ENCODE peak calls at places on chromosomes 16 and 17, in five cellular contexts. One of them, this sample, is unnamed.

GRCh38 chr16:62954144-62955032 is 918.1 kb upstream of the CDH8 start:
- DNase-seq in stomach: no peak
- DNase-seq in bronchial epithelial cell: no peak
- DNase-seq in transverse colon: no peak
- DNase-seq in esophagus squamous epithelium: no peak
- DNase-seq in this sample: no peak

GRCh38 chr17:59451706-59452105 is 113.7 kb upstream of the DHX40 start:
- DNase-seq in esophagus squamous epithelium: no peak
- DNase-seq in stomach: no peak
- DNase-seq in transverse colon: no peak
- DNase-seq in bronchial epithelial cell: peak; percentile 90
- DNase-seq in this sample: peak; percentile 58

GRCh38 chr16:81060576-81061306 is 16.3 kb downstream of the C16orf46 start:
- DNase-seq in bronchial epithelial cell: no peak
- DNase-seq in esophagus squamous epithelium: no peak
- DNase-seq in stomach: no peak
- DNase-seq in transverse colon: no peak
- DNase-seq in this sample: no peak

GRCh38 chr17:52158450-52159042 is at the start of gene CA10:
- DNase-seq in stomach: no peak
- DNase-seq in bronchial epithelial cell: no peak
- DNase-seq in transverse colon: no peak
- DNase-seq in esophagus squamous epithelium: no peak
- DNase-seq in this sample: no peak

GRCh38 chr16:81846105-81846504 is 67.0 kb downstream of the PLCG2 start:
- DNase-seq in transverse colon: no peak
- DNase-seq in esophagus squamous epithelium: no peak
- DNase-seq in bronchial epithelial cell: peak; percentile 47
- DNase-seq in stomach: no peak
- DNase-seq in this sample: peak; percentile 36

GRCh38 chr17:44878627-44879221 is 20.5 kb downstream of the EFTUD2 start:
- DNase-seq in transverse colon: no peak
- DNase-seq in esophagus squamous epithelium: no peak
- DNase-seq in bronchial epithelial cell: peak; percentile 26
- DNase-seq in stomach: no peak
- DNase-seq in this sample: peak; percentile 42

GRCh38 chr17:1002771-1003555 is 6.0 kb downstream of the TIMM22 start:
- DNase-seq in bronchial epithelial cell: no peak
- DNase-seq in esophagus squamous epithelium: no peak
- DNase-seq in stomach: no peak
- DNase-seq in transverse colon: no peak
- DNase-seq in this sample: no peak

GRCh38 chr17:30375661-30376060 is 3.1 kb upstream of the CPD start:
- DNase-seq in bronchial epithelial cell: no peak
- DNase-seq in stomach: no peak
- DNase-seq in esophagus squamous epithelium: no peak
- DNase-seq in transverse colon: no peak
- DNase-seq in this sample: no peak

GRCh38 chr16:10940501-10941079 is 1.7 kb downstream of the DEXI start:
- DNase-seq in transverse colon: no peak
- DNase-seq in esophagus squamous epithelium: no peak
- DNase-seq in stomach: no peak
- DNase-seq in bronchial epithelial cell: no peak
- DNase-seq in this sample: no peak

GRCh38 chr17:65931246-65932149 is 260.4 kb downstream of the CEP112 start:
- DNase-seq in bronchial epithelial cell: no peak
- DNase-seq in esophagus squamous epithelium: no peak
- DNase-seq in transverse colon: no peak
- DNase-seq in stomach: no peak
- DNase-seq in this sample: no peak

GRCh38 chr17:44522883-44523671 is 19.9 kb upstream of the GPATCH8 start:
- DNase-seq in bronchial epithelial cell: peak; percentile 57
- DNase-seq in esophagus squamous epithelium: no peak
- DNase-seq in stomach: peak; percentile 83
- DNase-seq in transverse colon: peak; percentile 77
- DNase-seq in this sample: peak; percentile 76

GRCh38 chr17:80512233-80512632 is 32.4 kb upstream of the RPTOR start:
- DNase-seq in esophagus squamous epithelium: no peak
- DNase-seq in bronchial epithelial cell: no peak
- DNase-seq in transverse colon: no peak
- DNase-seq in stomach: no peak
- DNase-seq in this sample: no peak

GRCh38 chr17:35423761-35424160 is 8.5 kb downstream of the SLFN12 start:
- DNase-seq in transverse colon: no peak
- DNase-seq in esophagus squamous epithelium: no peak
- DNase-seq in stomach: no peak
- DNase-seq in bronchial epithelial cell: peak; percentile 18
- DNase-seq in this sample: peak; percentile 23

GRCh38 chr17:18319604-18320256 is 4.6 kb downstream of the SMCR8 start:
- DNase-seq in transverse colon: no peak
- DNase-seq in esophagus squamous epithelium: no peak
- DNase-seq in bronchial epithelial cell: peak; percentile 46
- DNase-seq in stomach: peak; percentile 27
- DNase-seq in this sample: peak; percentile 48

GRCh38 chr17:18332909-18333489 is 17.9 kb downstream of the SMCR8 start:
- DNase-seq in transverse colon: no peak
- DNase-seq in esophagus squamous epithelium: no peak
- DNase-seq in stomach: no peak
- DNase-seq in bronchial epithelial cell: no peak
- DNase-seq in this sample: no peak

GRCh38 chr16:21526923-21527807 is 72.2 kb upstream of the METTL9 start:
- DNase-seq in esophagus squamous epithelium: no peak
- DNase-seq in bronchial epithelial cell: no peak
- DNase-seq in transverse colon: no peak
- DNase-seq in stomach: no peak
- DNase-seq in this sample: no peak

GRCh38 chr17:61425682-61426481 is 26.2 kb downstream of the TBX2 start:
- DNase-seq in stomach: no peak
- DNase-seq in bronchial epithelial cell: no peak
- DNase-seq in transverse colon: no peak
- DNase-seq in esophagus squamous epithelium: no peak
- DNase-seq in this sample: peak; percentile 40

GRCh38 chr16:87464691-87465300 is 28.0 kb downstream of the ZCCHC14 start:
- DNase-seq in bronchial epithelial cell: peak; percentile 66
- DNase-seq in esophagus squamous epithelium: no peak
- DNase-seq in stomach: peak; percentile 67
- DNase-seq in transverse colon: peak; percentile 66
- DNase-seq in this sample: peak; percentile 77

GRCh38 chr16:71628810-71629209 is 2.8 kb downstream of the MARVELD3 start:
- DNase-seq in stomach: no peak
- DNase-seq in transverse colon: no peak
- DNase-seq in esophagus squamous epithelium: no peak
- DNase-seq in bronchial epithelial cell: peak; percentile 79
- DNase-seq in this sample: no peak

GRCh38 chr17:43898446-43898845 is 8.9 kb downstream of the MPP2 start:
- DNase-seq in bronchial epithelial cell: no peak
- DNase-seq in stomach: no peak
- DNase-seq in esophagus squamous epithelium: no peak
- DNase-seq in transverse colon: no peak
- DNase-seq in this sample: no peak

GRCh38 chr16:12398029-12398735 is 405.5 kb downstream of the CPPED1 start:
- DNase-seq in stomach: no peak
- DNase-seq in esophagus squamous epithelium: no peak
- DNase-seq in transverse colon: no peak
- DNase-seq in bronchial epithelial cell: no peak
- DNase-seq in this sample: no peak

GRCh38 chr17:78184311-78184710 is 2.5 kb downstream of the TK1 start:
- DNase-seq in esophagus squamous epithelium: no peak
- DNase-seq in stomach: peak; percentile 85
- DNase-seq in transverse colon: no peak
- DNase-seq in bronchial epithelial cell: no peak
- DNase-seq in this sample: no peak

GRCh38 chr16:70391881-70392481 is 45.3 kb downstream of the DDX19A start:
- DNase-seq in stomach: no peak
- DNase-seq in transverse colon: no peak
- DNase-seq in esophagus squamous epithelium: no peak
- DNase-seq in bronchial epithelial cell: peak; percentile 46
- DNase-seq in this sample: peak; percentile 78

GRCh38 chr16:68364601-68364998 is 53.8 kb downstream of the PRMT7 start:
- DNase-seq in stomach: no peak
- DNase-seq in transverse colon: no peak
- DNase-seq in bronchial epithelial cell: no peak
- DNase-seq in esophagus squamous epithelium: no peak
- DNase-seq in this sample: no peak
- TF ChIP-seq CTCF in stomach: no peak
- TF ChIP-seq CTCF in transverse colon: no peak
- TF ChIP-seq CTCF in bronchial epithelial cell: peak; percentile 24
- TF ChIP-seq CTCF in esophagus squamous epithelium: no peak
- TF ChIP-seq CTCF in this sample: no peak

GRCh38 chr16:57938936-57939871 is 31.7 kb downstream of the CNGB1 start:
- DNase-seq in stomach: peak; percentile 74
- DNase-seq in transverse colon: peak; percentile 66
- DNase-seq in bronchial epithelial cell: peak; percentile 79
- DNase-seq in esophagus squamous epithelium: no peak
- DNase-seq in this sample: peak; percentile 95
- TF ChIP-seq CTCF in stomach: no peak
- TF ChIP-seq CTCF in transverse colon: no peak
- TF ChIP-seq CTCF in bronchial epithelial cell: peak; percentile 40
- TF ChIP-seq CTCF in esophagus squamous epithelium: no peak
- TF ChIP-seq CTCF in this sample: no peak

GRCh38 chr16:75432828-75433731 is at the start of gene CFDP1:
- DNase-seq in bronchial epithelial cell: peak; percentile 83
- DNase-seq in transverse colon: peak; percentile 96
- DNase-seq in stomach: peak; percentile 96
- DNase-seq in esophagus squamous epithelium: peak; percentile 77
- DNase-seq in this sample: peak; percentile 95
- TF ChIP-seq CTCF in bronchial epithelial cell: no peak
- TF ChIP-seq CTCF in transverse colon: no peak
- TF ChIP-seq CTCF in stomach: no peak
- TF ChIP-seq CTCF in esophagus squamous epithelium: peak; percentile 47
- TF ChIP-seq CTCF in this sample: no peak

GRCh38 chr16:83400234-83400633 is 407.5 kb upstream of the HSBP1 start:
- DNase-seq in esophagus squamous epithelium: no peak
- DNase-seq in bronchial epithelial cell: no peak
- DNase-seq in stomach: no peak
- DNase-seq in transverse colon: no peak
- DNase-seq in this sample: peak; percentile 8
- TF ChIP-seq CTCF in esophagus squamous epithelium: no peak
- TF ChIP-seq CTCF in bronchial epithelial cell: no peak
- TF ChIP-seq CTCF in stomach: no peak
- TF ChIP-seq CTCF in transverse colon: no peak
- TF ChIP-seq CTCF in this sample: no peak